ENCODE peak calls at places on chromosome 1, in seven cellular contexts. M is kidney tubule cell, C is body of pancreas, D is ELR, Z is epithelial cell of esophagus, H is BJ, U is SHP77 treated with DMSO at 0.1 percent for 48 hours. T is an unnamed sample.

GRCh38 chr1:50108497-50109073 is at the start of gene ELAVL4:
- DNase-seq in C (peak), H (no peak), U (peak), M (no peak), Z (no peak), D (no peak), T (no peak)

GRCh38 chr1:25503551-25504426 is 39.6 kb upstream of the LDLRAP1 start:
- DNase-seq in H (no peak), Z (peak), M (peak), D (peak), U (no peak), C (peak), T (peak)

GRCh38 chr1:7704214-7705047 is 66.7 kb upstream of the VAMP3 start:
- DNase-seq in D (peak), Z (peak), U (no peak), M (peak), C (peak), H (peak), T (peak)

GRCh38 chr1:197363855-197364254 is 95.8 kb downstream of the CRB1 start:
- DNase-seq in D (no peak), U (no peak), Z (no peak), C (no peak), H (no peak), M (no peak), T (no peak)

GRCh38 chr1:85328713-85329376 is 52.4 kb upstream of the BCL10 start:
- DNase-seq in Z (peak), C (peak), M (peak), D (peak), H (peak), U (no peak), T (no peak)

GRCh38 chr1:235649722-235650163 is at the start of gene GNG4:
- DNase-seq in D (no peak), M (no peak), C (no peak), H (no peak), Z (no peak), U (no peak), T (no peak)

GRCh38 chr1:156892190-156893047 is 1.1 kb upstream of the PEAR1 start:
- DNase-seq in U (no peak), D (peak), M (peak), C (peak), Z (peak), H (no peak), T (peak)

GRCh38 chr1:218658899-218659298 is 313.8 kb downstream of the TGFB2 start:
- DNase-seq in D (peak), C (no peak), U (no peak), H (no peak), Z (peak), M (peak), T (no peak)

GRCh38 chr1:156838972-156839371 is 19.9 kb downstream of the INSRR start:
- DNase-seq in H (no peak), U (no peak), C (peak), Z (peak), M (no peak), D (peak), T (peak)

GRCh38 chr1:235883261-235883927 is 16.7 kb upstream of the LYST start:
- DNase-seq in M (peak), U (no peak), Z (peak), H (peak), C (peak), D (peak), T (peak)

GRCh38 chr1:173202430-173203145 is 4.5 kb downstream of the TNFSF4 start:
- DNase-seq in C (peak), Z (peak), H (peak), D (peak), M (peak), U (peak), T (no peak)

GRCh38 chr1:109478806-109479205 is 4.9 kb upstream of the ATXN7L2 start:
- DNase-seq in M (peak), U (no peak), C (peak), Z (peak), D (no peak), H (no peak), T (no peak)

T was measured in left ventricle myocardium superior.